ENCODE peak calls at places on chromosomes 6 and 20, in six cellular contexts. G, L, W, D, I and V are unnamed samples.
A peak's percentile ranks its signal among the peaks of the same experiment; 100 is the strongest.

GRCh38 chr6:45327956-45328522 is at the start of gene RUNX2:
- DNase-seq in G (no peak), L (no peak), W (no peak), D (peak; percentile 83), I (peak; percentile 8), V (no peak)

GRCh38 chr6:30981942-30982772 is 1.4 kb upstream of the MUC21 start:
- DNase-seq in G (peak; percentile 52), L (peak; percentile 15), W (no peak), D (peak; percentile 81), I (peak; percentile 53), V (peak; percentile 27)

GRCh38 chr20:36369739-36370138 is 63.6 kb downstream of the DLGAP4 start:
- DNase-seq in G (no peak), L (no peak), W (no peak), D (no peak), I (no peak), V (no peak)

GRCh38 chr20:59825563-59825920 is 107.9 kb downstream of the SYCP2 start:
- DNase-seq in G (no peak), L (no peak), W (no peak), D (no peak), I (no peak), V (no peak)

GRCh38 chr6:82045965-82046756 is 201.4 kb downstream of the IBTK start:
- DNase-seq in G (no peak), L (no peak), W (no peak), D (peak; percentile 92), I (no peak), V (no peak)

GRCh38 chr6:14883921-14884320 is 361.9 kb upstream of the JARID2 start:
- DNase-seq in G (no peak), L (no peak), W (no peak), D (peak; percentile 53), I (no peak), V (no peak)

GRCh38 chr20:63377256-63378114 is 16.3 kb upstream of the CHRNA4 start:
- DNase-seq in G (peak; percentile 29), L (no peak), W (no peak), D (no peak), I (peak; percentile 33), V (no peak)

GRCh38 chr20:56001890-56002289 is 3.4 kb downstream of the CBLN4 start:
- DNase-seq in G (no peak), L (no peak), W (no peak), D (no peak), I (no peak), V (no peak)

GRCh38 chr6:25179051-25179778 is 100.0 kb upstream of the CARMIL1 start:
- DNase-seq in G (no peak), L (no peak), W (no peak), D (peak; percentile 81), I (peak; percentile 38), V (no peak)

GRCh38 chr20:14963262-14963663 is 625.9 kb upstream of the FLRT3 start:
- DNase-seq in G (no peak), L (no peak), W (no peak), D (peak; percentile 87), I (no peak), V (no peak)

GRCh38 chr6:107460074-107460631 is 789 bp upstream of the PDSS2 start:
- DNase-seq in G (no peak), L (no peak), W (no peak), D (no peak), I (no peak), V (no peak)

GRCh38 chr20:46255440-46256104 is 52.7 kb downstream of the CDH22 start:
- DNase-seq in G (peak; percentile 90), L (peak; percentile 71), W (no peak), D (no peak), I (peak; percentile 75), V (peak; percentile 69)

GRCh38 chr6:45880139-45880538 is 135.5 kb downstream of the CLIC5 start:
- DNase-seq in G (peak; percentile 59), L (no peak), W (no peak), D (peak; percentile 76), I (peak; percentile 76), V (no peak)

GRCh38 chr20:22729180-22729579 is 144.8 kb upstream of the FOXA2 start:
- DNase-seq in G (no peak), L (no peak), W (no peak), D (no peak), I (no peak), V (no peak)

GRCh38 chr6:32140420-32141046 is 10.4 kb upstream of the FKBPL start:
- DNase-seq in G (no peak), L (no peak), W (no peak), D (no peak), I (no peak), V (no peak)
- H3K27me3 ChIP-seq in G (no peaks in the 10 kb centered on the region), L (no peaks in the 10 kb centered on the region), W (no peaks in the 10 kb centered on the region), D (no peaks in the 10 kb centered on the region), I (no peaks in the 10 kb centered on the region), V (no peaks in the 10 kb centered on the region)

GRCh38 chr6:137547601-137548000 is 53.4 kb upstream of the OLIG3 start:
- DNase-seq in G (no peak), L (no peak), W (no peak), D (no peak), I (no peak), V (no peak)

GRCh38 chr6:137549106-137549505 is 54.9 kb upstream of the OLIG3 start:
- DNase-seq in G (no peak), L (no peak), W (no peak), D (no peak), I (no peak), V (no peak)

GRCh38 chr6:137552146-137552545 is 58.0 kb upstream of the OLIG3 start:
- DNase-seq in G (no peak), L (no peak), W (no peak), D (no peak), I (no peak), V (no peak)

GRCh38 chr6:137552809-137553208 is 58.6 kb upstream of the OLIG3 start:
- DNase-seq in G (no peak), L (no peak), W (no peak), D (no peak), I (no peak), V (no peak)

DNA sequence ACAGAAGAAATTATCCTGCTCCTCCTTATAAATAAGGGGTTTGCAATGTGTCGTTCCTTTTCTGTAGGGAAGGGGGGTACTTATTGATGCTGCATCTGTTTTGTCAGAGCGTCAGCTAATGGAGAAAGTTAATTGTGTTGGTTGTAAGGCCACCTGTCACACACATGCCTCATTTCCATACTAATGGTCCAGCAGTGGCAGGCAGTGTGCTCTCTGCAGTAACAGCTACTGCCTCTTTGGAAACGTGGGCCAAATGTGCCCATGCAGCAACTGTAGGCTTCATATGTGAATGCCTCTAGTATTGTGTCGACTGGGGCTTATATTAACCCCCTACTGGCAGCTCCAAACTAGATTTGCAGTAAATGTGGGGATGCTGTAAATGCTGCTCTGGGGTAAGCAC is 56.3 kb upstream of the OLIG3 start:
- DNase-seq in G (no peak), L (no peak), W (no peak), D (no peak), I (no peak), V (no peak)
- H3K27me3 ChIP-seq in G (no peaks in the 10 kb centered on the region), L (no peaks in the 10 kb centered on the region), W (peaks cover 5% of the 10 kb centered on the region), D (peaks cover 4% of the 10 kb centered on the region), I (no peaks in the 10 kb centered on the region), V (no peaks in the 10 kb centered on the region)

GRCh38 chr20:32052090-32052791 is at the start of gene HCK:
- DNase-seq in G (peak; percentile 79), L (no peak), W (no peak), D (peak; percentile 23), I (no peak), V (peak; percentile 38)

GRCh38 chr20:32050851-32051556 is 1.0 kb upstream of the HCK start:
- DNase-seq in G (peak; percentile 82), L (peak; percentile 47), W (no peak), D (no peak), I (no peak), V (peak; percentile 49)

GRCh38 chr20:32051720-32052089 is 337 bp upstream of the HCK start:
- DNase-seq in G (no peak), L (no peak), W (no peak), D (no peak), I (no peak), V (no peak)

GRCh38 chr20:32052792-32053362 is 835 bp downstream of the HCK start:
- DNase-seq in G (peak; percentile 84), L (peak; percentile 42), W (no peak), D (no peak), I (no peak), V (peak; percentile 76)

DNA sequence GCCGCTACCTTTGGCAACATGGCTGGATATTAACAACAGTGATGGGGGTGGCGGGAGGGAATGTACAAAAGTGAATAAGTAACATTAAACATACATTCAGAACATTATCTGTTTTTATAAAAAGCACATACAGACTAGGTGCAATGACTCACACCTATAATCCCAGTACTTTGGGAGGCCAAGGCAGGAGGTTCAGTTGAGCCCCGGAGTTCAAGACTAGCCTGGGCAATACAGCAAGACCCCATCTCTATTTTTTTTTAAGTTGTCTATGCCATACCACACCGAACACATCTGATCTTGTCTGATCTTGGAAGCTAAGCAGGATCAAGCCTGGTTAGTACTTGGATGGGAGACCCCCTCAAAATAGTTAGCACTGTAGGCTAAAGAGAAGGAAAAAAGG is 1.7 kb upstream of the HCK start:
- DNase-seq in G (no peak), L (no peak), W (no peak), D (no peak), I (no peak), V (no peak)
- H3K27me3 ChIP-seq in G (no peaks in the 10 kb centered on the region), L (peaks cover 55% of the 10 kb centered on the region), W (peaks cover 17% of the 10 kb centered on the region), D (peaks cover 72% of the 10 kb centered on the region), I (peaks cover 69% of the 10 kb centered on the region), V (peaks cover 73% of the 10 kb centered on the region)

DNA sequence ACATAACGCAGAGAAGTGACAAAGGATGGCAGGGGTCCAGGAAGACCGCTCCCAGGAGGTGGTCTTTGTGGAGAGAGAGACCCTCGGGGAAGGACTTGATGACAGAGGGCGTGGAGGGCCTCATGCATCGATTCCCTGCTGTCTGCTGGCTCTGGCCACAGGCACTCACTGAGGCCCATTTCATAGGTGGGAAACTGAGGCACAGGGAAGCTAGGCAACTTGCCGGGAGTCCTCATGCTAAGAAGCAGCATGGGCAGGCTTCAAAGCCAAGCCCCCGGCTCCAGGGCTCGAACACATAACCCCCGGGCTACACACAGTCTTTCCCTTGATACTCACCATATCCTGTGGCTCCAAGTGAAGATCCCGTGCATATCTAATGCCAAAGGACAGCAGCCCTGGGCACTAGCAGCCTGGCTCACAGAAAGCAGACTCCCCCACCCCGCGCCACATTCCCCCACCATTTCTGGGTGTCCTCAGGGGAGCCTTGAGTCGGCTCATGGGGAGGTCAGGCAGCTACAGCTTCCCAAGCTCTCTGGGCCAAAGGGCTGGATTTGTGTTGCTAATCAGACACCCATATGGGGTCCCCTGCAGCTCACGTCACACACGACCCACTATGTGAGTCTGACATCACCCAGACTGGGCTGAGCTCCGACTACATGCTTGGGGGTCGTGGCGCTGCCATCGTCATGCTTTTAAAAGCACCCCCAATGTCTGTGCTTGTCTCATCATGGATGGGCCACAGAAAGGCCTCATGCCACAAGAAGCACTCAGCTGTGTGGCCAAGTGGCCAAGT is 130.9 kb upstream of the PMEPA1 start:
- DNase-seq in G (no peak), L (no peak), W (no peak), D (no peak), I (no peak), V (no peak)
- H3K27me3 ChIP-seq in G (no peaks in the 10 kb centered on the region), L (no peaks in the 10 kb centered on the region), W (no peaks in the 10 kb centered on the region), D (peaks cover 9% of the 10 kb centered on the region), I (no peaks in the 10 kb centered on the region), V (no peaks in the 10 kb centered on the region)